ENCODE peak calls at places on chromosomes 11 and 22, in ten cellular contexts. One of them, this sample, is unnamed.

GRCh38 chr11:2789791-2790580 is 90.2 kb upstream of the KCNQ1OT1 start:
- DNase-seq in heart right ventricle: no peak
- DNase-seq in CD8-positive, alpha-beta memory T cell: peak
- DNase-seq in sciatic nerve: peak
- DNase-seq in neural progenitor cell: no peak
- DNase-seq in fibroblast of pulmonary artery: no peak
- DNase-seq in iPS DF 19.7: no peak
- DNase-seq in upper lobe of right lung: peak
- DNase-seq in T-helper 2 cell: no peak
- DNase-seq in naive thymus-derived CD4-positive, alpha-beta T cell: no peak
- DNase-seq in this sample: no peak

GRCh38 chr11:129709801-129710398 is 105.7 kb upstream of the TMEM45B start:
- DNase-seq in naive thymus-derived CD4-positive, alpha-beta T cell: no peak
- DNase-seq in neural progenitor cell: no peak
- DNase-seq in fibroblast of pulmonary artery: no peak
- DNase-seq in T-helper 2 cell: no peak
- DNase-seq in iPS DF 19.7: no peak
- DNase-seq in heart right ventricle: no peak
- DNase-seq in sciatic nerve: peak
- DNase-seq in CD8-positive, alpha-beta memory T cell: no peak
- DNase-seq in upper lobe of right lung: no peak
- DNase-seq in this sample: no peak

GRCh38 chr22:36136475-36136874 is 24.1 kb downstream of the APOL3 start:
- DNase-seq in heart right ventricle: no peak
- DNase-seq in upper lobe of right lung: no peak
- DNase-seq in neural progenitor cell: no peak
- DNase-seq in sciatic nerve: no peak
- DNase-seq in iPS DF 19.7: no peak
- DNase-seq in T-helper 2 cell: no peak
- DNase-seq in fibroblast of pulmonary artery: no peak
- DNase-seq in CD8-positive, alpha-beta memory T cell: no peak
- DNase-seq in naive thymus-derived CD4-positive, alpha-beta T cell: no peak
- DNase-seq in this sample: no peak

GRCh38 chr22:25403284-25403606 is 161.2 kb upstream of the GRK3 start:
- DNase-seq in naive thymus-derived CD4-positive, alpha-beta T cell: no peak
- DNase-seq in sciatic nerve: no peak
- DNase-seq in iPS DF 19.7: no peak
- DNase-seq in neural progenitor cell: no peak
- DNase-seq in T-helper 2 cell: no peak
- DNase-seq in heart right ventricle: no peak
- DNase-seq in fibroblast of pulmonary artery: no peak
- DNase-seq in CD8-positive, alpha-beta memory T cell: no peak
- DNase-seq in upper lobe of right lung: no peak
- DNase-seq in this sample: no peak

GRCh38 chr11:131534611-131535010 is 164.2 kb downstream of the NTM start:
- DNase-seq in iPS DF 19.7: no peak
- DNase-seq in naive thymus-derived CD4-positive, alpha-beta T cell: no peak
- DNase-seq in sciatic nerve: no peak
- DNase-seq in upper lobe of right lung: no peak
- DNase-seq in T-helper 2 cell: no peak
- DNase-seq in CD8-positive, alpha-beta memory T cell: no peak
- DNase-seq in fibroblast of pulmonary artery: no peak
- DNase-seq in neural progenitor cell: peak
- DNase-seq in heart right ventricle: no peak
- DNase-seq in this sample: no peak

GRCh38 chr11:10314199-10315072 is 9.6 kb downstream of the ADM start:
- DNase-seq in naive thymus-derived CD4-positive, alpha-beta T cell: peak
- DNase-seq in neural progenitor cell: peak
- DNase-seq in fibroblast of pulmonary artery: peak
- DNase-seq in heart right ventricle: no peak
- DNase-seq in sciatic nerve: no peak
- DNase-seq in iPS DF 19.7: no peak
- DNase-seq in T-helper 2 cell: no peak
- DNase-seq in upper lobe of right lung: no peak
- DNase-seq in CD8-positive, alpha-beta memory T cell: no peak
- DNase-seq in this sample: peak

GRCh38 chr11:73156114-73156513 is 14.0 kb upstream of the FCHSD2 start:
- DNase-seq in iPS DF 19.7: no peak
- DNase-seq in neural progenitor cell: no peak
- DNase-seq in heart right ventricle: no peak
- DNase-seq in T-helper 2 cell: no peak
- DNase-seq in naive thymus-derived CD4-positive, alpha-beta T cell: no peak
- DNase-seq in fibroblast of pulmonary artery: no peak
- DNase-seq in upper lobe of right lung: no peak
- DNase-seq in CD8-positive, alpha-beta memory T cell: no peak
- DNase-seq in sciatic nerve: no peak
- DNase-seq in this sample: no peak

GRCh38 chr11:126317681-126318641 is 14.1 kb downstream of the DCPS start:
- DNase-seq in CD8-positive, alpha-beta memory T cell: no peak
- DNase-seq in heart right ventricle: peak
- DNase-seq in sciatic nerve: peak
- DNase-seq in iPS DF 19.7: no peak
- DNase-seq in naive thymus-derived CD4-positive, alpha-beta T cell: no peak
- DNase-seq in upper lobe of right lung: peak
- DNase-seq in T-helper 2 cell: no peak
- DNase-seq in neural progenitor cell: no peak
- DNase-seq in fibroblast of pulmonary artery: peak
- DNase-seq in this sample: peak

GRCh38 chr11:3228445-3228829 is 3.8 kb downstream of the MRGPRE start:
- DNase-seq in neural progenitor cell: no peak
- DNase-seq in upper lobe of right lung: no peak
- DNase-seq in iPS DF 19.7: no peak
- DNase-seq in CD8-positive, alpha-beta memory T cell: no peak
- DNase-seq in fibroblast of pulmonary artery: no peak
- DNase-seq in heart right ventricle: peak
- DNase-seq in naive thymus-derived CD4-positive, alpha-beta T cell: no peak
- DNase-seq in T-helper 2 cell: no peak
- DNase-seq in sciatic nerve: no peak
- DNase-seq in this sample: no peak

GRCh38 chr11:6586434-6587359 is 16.7 kb downstream of the RRP8 start:
- DNase-seq in sciatic nerve: no peak
- DNase-seq in fibroblast of pulmonary artery: no peak
- DNase-seq in naive thymus-derived CD4-positive, alpha-beta T cell: no peak
- DNase-seq in neural progenitor cell: peak
- DNase-seq in iPS DF 19.7: no peak
- DNase-seq in CD8-positive, alpha-beta memory T cell: no peak
- DNase-seq in upper lobe of right lung: no peak
- DNase-seq in T-helper 2 cell: no peak
- DNase-seq in heart right ventricle: peak
- DNase-seq in this sample: no peak

GRCh38 chr11:130391692-130392091 is 36.7 kb downstream of the ADAMTS8 start:
- DNase-seq in neural progenitor cell: no peak
- DNase-seq in naive thymus-derived CD4-positive, alpha-beta T cell: no peak
- DNase-seq in CD8-positive, alpha-beta memory T cell: no peak
- DNase-seq in upper lobe of right lung: no peak
- DNase-seq in sciatic nerve: no peak
- DNase-seq in heart right ventricle: no peak
- DNase-seq in fibroblast of pulmonary artery: no peak
- DNase-seq in iPS DF 19.7: no peak
- DNase-seq in T-helper 2 cell: no peak
- DNase-seq in this sample: no peak

GRCh38 chr22:42648368-42649260 is 578 bp downstream of the CYB5R3 start:
- DNase-seq in neural progenitor cell: no peak
- DNase-seq in fibroblast of pulmonary artery: peak
- DNase-seq in CD8-positive, alpha-beta memory T cell: no peak
- DNase-seq in upper lobe of right lung: peak
- DNase-seq in naive thymus-derived CD4-positive, alpha-beta T cell: peak
- DNase-seq in sciatic nerve: peak
- DNase-seq in T-helper 2 cell: no peak
- DNase-seq in heart right ventricle: peak
- DNase-seq in iPS DF 19.7: no peak
- DNase-seq in this sample: peak

GRCh38 chr11:83687787-83688186 is 401.6 kb upstream of the CCDC90B start:
- DNase-seq in iPS DF 19.7: no peak
- DNase-seq in sciatic nerve: no peak
- DNase-seq in heart right ventricle: no peak
- DNase-seq in upper lobe of right lung: no peak
- DNase-seq in CD8-positive, alpha-beta memory T cell: no peak
- DNase-seq in fibroblast of pulmonary artery: no peak
- DNase-seq in naive thymus-derived CD4-positive, alpha-beta T cell: no peak
- DNase-seq in T-helper 2 cell: no peak
- DNase-seq in neural progenitor cell: no peak
- DNase-seq in this sample: no peak

GRCh38 chr22:41524809-41525449 is 19.3 kb downstream of the POLR3H start:
- DNase-seq in T-helper 2 cell: peak
- DNase-seq in neural progenitor cell: no peak
- DNase-seq in heart right ventricle: no peak
- DNase-seq in naive thymus-derived CD4-positive, alpha-beta T cell: peak
- DNase-seq in CD8-positive, alpha-beta memory T cell: peak
- DNase-seq in sciatic nerve: no peak
- DNase-seq in fibroblast of pulmonary artery: no peak
- DNase-seq in iPS DF 19.7: no peak
- DNase-seq in upper lobe of right lung: no peak
- DNase-seq in this sample: no peak

GRCh38 chr11:19714387-19715363 is 2.0 kb downstream of the NAV2 start:
- DNase-seq in heart right ventricle: peak
- DNase-seq in upper lobe of right lung: peak
- DNase-seq in T-helper 2 cell: no peak
- DNase-seq in naive thymus-derived CD4-positive, alpha-beta T cell: no peak
- DNase-seq in neural progenitor cell: peak
- DNase-seq in iPS DF 19.7: no peak
- DNase-seq in fibroblast of pulmonary artery: peak
- DNase-seq in sciatic nerve: no peak
- DNase-seq in CD8-positive, alpha-beta memory T cell: no peak
- DNase-seq in this sample: peak